ENCODE peak calls at places on chromosomes 2 and 18, in eight cellular contexts. J, O, X, V, F, K, Q and E are unnamed samples.

GRCh38 chr2:112005391-112006075 is 49.5 kb upstream of the TMEM87B start:
- DNase-seq in J (no peak), O (no peak), X (no peak), V (no peak), F (no peak), K (no peak), Q (no peak), E (no peak)

GRCh38 chr2:220318037-220318436 is 690.6 kb downstream of the SLC4A3 start:
- DNase-seq in J (no peak), O (no peak), X (no peak), V (no peak), F (no peak), K (no peak), Q (no peak), E (no peak)

GRCh38 chr2:109333414-109334194 is 204.6 kb downstream of the SH3RF3 start:
- DNase-seq in J (no peak), O (no peak), X (no peak), V (no peak), F (no peak), K (no peak), Q (no peak), E (no peak)

GRCh38 chr2:232315049-232315922 is 63.3 kb upstream of the ALPP start:
- DNase-seq in J (peak; percentile 40), O (peak; percentile 47), X (peak; percentile 44), V (peak; percentile 81), F (peak; percentile 72), K (peak; percentile 47), Q (peak; percentile 54), E (peak; percentile 86)

GRCh38 chr2:85579266-85579935 is 2.0 kb downstream of the VAMP8 start:
- DNase-seq in J (no peak), O (no peak), X (no peak), V (no peak), F (no peak), K (no peak), Q (no peak), E (no peak)

GRCh38 chr2:223760838-223761502 is 76.4 kb downstream of the AP1S3 start:
- DNase-seq in J (peak; percentile 30), O (peak; percentile 11), X (no peak), V (peak; percentile 73), F (peak; percentile 55), K (no peak), Q (peak; percentile 61), E (peak; percentile 4)

GRCh38 chr18:35577045-35577848 is 4.3 kb upstream of the GALNT1 start:
- DNase-seq in J (no peak), O (peak; percentile 87), X (no peak), V (no peak), F (no peak), K (no peak), Q (no peak), E (no peak)

GRCh38 chr2:203811491-203812221 is 55.9 kb upstream of the CTLA4 start:
- DNase-seq in J (peak; percentile 65), O (no peak), X (no peak), V (peak; percentile 35), F (peak; percentile 59), K (peak; percentile 21), Q (peak; percentile 83), E (peak; percentile 23)

GRCh38 chr2:163474319-163474744 is 261.5 kb downstream of the FIGN start:
- DNase-seq in J (no peak), O (no peak), X (no peak), V (no peak), F (no peak), K (no peak), Q (no peak), E (no peak)

GRCh38 chr2:158666969-158667368 is 128.1 kb upstream of the DAPL1 start:
- DNase-seq in J (no peak), O (no peak), X (no peak), V (no peak), F (no peak), K (no peak), Q (no peak), E (no peak)

GRCh38 chr2:47339745-47340541 is 63.0 kb upstream of the MSH2 start:
- DNase-seq in J (no peak), O (no peak), X (no peak), V (no peak), F (no peak), K (no peak), Q (no peak), E (no peak)

GRCh38 chr2:71846669-71847291 is 300.9 kb downstream of the CYP26B1 start:
- DNase-seq in J (no peak), O (no peak), X (no peak), V (no peak), F (no peak), K (no peak), Q (no peak), E (no peak)

GRCh38 chr2:239881561-239882320 is 143.4 kb downstream of the NDUFA10 start:
- DNase-seq in J (no peak), O (no peak), X (no peak), V (no peak), F (no peak), K (no peak), Q (peak; percentile 20), E (no peak)

GRCh38 chr2:96993367-96993766 is 7.0 kb upstream of the FAM178B start:
- DNase-seq in J (no peak), O (no peak), X (no peak), V (no peak), F (no peak), K (no peak), Q (no peak), E (no peak)

GRCh38 chr2:46737577-46737976 is 178.0 kb downstream of the MCFD2 start:
- DNase-seq in J (no peak), O (no peak), X (no peak), V (no peak), F (no peak), K (no peak), Q (no peak), E (no peak)

GRCh38 chr2:70132244-70133126 is 45.2 kb downstream of the PCBP1 start:
- DNase-seq in J (no peak), O (peak; percentile 58), X (peak; percentile 62), V (peak; percentile 42), F (peak; percentile 37), K (no peak), Q (peak; percentile 57), E (no peak)

GRCh38 chr2:169363570-169364150 is 1.3 kb upstream of the LRP2 start:
- DNase-seq in J (no peak), O (peak; percentile 22), X (peak; percentile 44), V (peak; percentile 41), F (peak; percentile 41), K (peak; percentile 12), Q (no peak), E (no peak)

GRCh38 chr18:61676763-61677434 is 215.9 kb downstream of the RNF152 start:
- DNase-seq in J (no peak), O (no peak), X (no peak), V (no peak), F (no peak), K (no peak), Q (no peak), E (no peak)

GRCh38 chr2:164697688-164698290 is 76.5 kb upstream of the GRB14 start:
- DNase-seq in J (no peak), O (no peak), X (no peak), V (no peak), F (no peak), K (no peak), Q (no peak), E (no peak)

GRCh38 chr18:22745966-22746365 is 187.2 kb upstream of the RBBP8 start:
- DNase-seq in J (no peak), O (no peak), X (no peak), V (no peak), F (no peak), K (no peak), Q (no peak), E (no peak)

GRCh38 chr18:49561377-49562193 is at the start of gene LIPG:
- DNase-seq in J (no peak), O (peak; percentile 23), X (no peak), V (peak; percentile 18), F (peak; percentile 22), K (no peak), Q (peak; percentile 28), E (no peak)

GRCh38 chr2:1446281-1446680 is 33.0 kb downstream of the TPO start:
- DNase-seq in J (no peak), O (no peak), X (no peak), V (no peak), F (no peak), K (no peak), Q (no peak), E (no peak)

GRCh38 chr2:12501469-12502147 is 215.1 kb upstream of the TRIB2 start:
- DNase-seq in J (peak; percentile 61), O (peak; percentile 72), X (no peak), V (peak; percentile 52), F (peak; percentile 79), K (no peak), Q (peak; percentile 24), E (peak; percentile 33)

GRCh38 chr18:10412933-10413332 is 41.5 kb upstream of the APCDD1 start:
- DNase-seq in J (no peak), O (no peak), X (no peak), V (no peak), F (no peak), K (no peak), Q (no peak), E (no peak)

GRCh38 chr2:54859416-54859815 is 136.0 kb downstream of the EML6 start:
- DNase-seq in J (no peak), O (no peak), X (no peak), V (no peak), F (no peak), K (no peak), Q (no peak), E (no peak)

GRCh38 chr18:56853961-56854360 is 202.8 kb downstream of the WDR7 start:
- DNase-seq in J (no peak), O (no peak), X (no peak), V (no peak), F (no peak), K (no peak), Q (no peak), E (no peak)

GRCh38 chr18:22432672-22433137 is 15.0 kb upstream of the CTAGE1 start:
- DNase-seq in J (no peak), O (no peak), X (no peak), V (no peak), F (no peak), K (no peak), Q (peak; percentile 83), E (no peak)

GRCh38 chr2:241858206-241859016 is at the start of gene PDCD1:
- DNase-seq in J (peak; percentile 68), O (peak; percentile 77), X (no peak), V (peak; percentile 56), F (peak; percentile 58), K (no peak), Q (no peak), E (no peak)

GRCh38 chr2:176926453-176926852 is 286.1 kb upstream of the HNRNPA3 start:
- DNase-seq in J (no peak), O (no peak), X (no peak), V (no peak), F (no peak), K (no peak), Q (no peak), E (no peak)

GRCh38 chr2:64958556-64958955 is 30.6 kb upstream of the SLC1A4 start:
- DNase-seq in J (no peak), O (no peak), X (no peak), V (no peak), F (no peak), K (no peak), Q (no peak), E (no peak)